ENCODE peak calls at places on chromosome 13, in ten cellular contexts. J is AG09319, K is breast epithelium, M is WTC11, Y is PC-3, O is uterus, Z is K562, H is neural progenitor cell, R is adrenal gland, G is kidney. T is an unnamed sample.

GRCh38 chr13:36665630-36666029 is 8.2 kb upstream of the SERTM1 start:
- DNase-seq in J (no peak), K (no peak), M (no peak), Y (no peak), O (no peak), Z (no peak), H (no peak), R (no peak), G (no peak), T (no peak)

GRCh38 chr13:104114111-104114510 is 1047.9 kb upstream of the SLC10A2 start:
- DNase-seq in J (no peak), K (no peak), M (no peak), Y (no peak), O (no peak), Z (no peak), H (no peak), R (no peak), G (no peak), T (no peak)

GRCh38 chr13:24887759-24888158 is 123.8 kb downstream of the RNF17 start:
- DNase-seq in J (no peak), K (no peak), M (no peak), Y (no peak), O (no peak), Z (no peak), H (no peak), R (no peak), G (no peak), T (no peak)

GRCh38 chr13:58191754-58192153 is 560.2 kb downstream of the PCDH17 start:
- DNase-seq in J (no peak), K (no peak), M (no peak), Y (no peak), O (no peak), Z (no peak), H (no peak), R (no peak), G (no peak), T (no peak)

GRCh38 chr13:23455401-23456185 is 22.1 kb upstream of the SACS start:
- DNase-seq in J (no peak), K (no peak), M (no peak), Y (no peak), O (no peak), Z (no peak), H (no peak), R (no peak), G (no peak), T (peak)

GRCh38 chr13:107209811-107210210 is 641.9 kb upstream of the ARGLU1 start:
- DNase-seq in J (no peak), K (no peak), M (no peak), Y (peak), O (no peak), Z (no peak), H (no peak), R (no peak), G (no peak), T (no peak)

GRCh38 chr13:86870388-86870966 is 800.7 kb upstream of the SLITRK5 start:
- DNase-seq in J (no peak), K (no peak), M (no peak), Y (peak), O (no peak), Z (no peak), H (peak), R (no peak), G (no peak), T (peak)

GRCh38 chr13:87087741-87088140 is 583.4 kb upstream of the SLITRK5 start:
- DNase-seq in J (no peak), K (no peak), M (no peak), Y (no peak), O (no peak), Z (no peak), H (no peak), R (no peak), G (no peak), T (no peak)

GRCh38 chr13:108948269-108948671 is 318.9 kb downstream of the MYO16 start:
- DNase-seq in J (no peak), K (no peak), M (no peak), Y (peak), O (no peak), Z (no peak), H (no peak), R (no peak), G (no peak), T (peak)

GRCh38 chr13:78430166-78430791 is 173.1 kb downstream of the POU4F1 start:
- DNase-seq in J (no peak), K (no peak), M (no peak), Y (no peak), O (no peak), Z (no peak), H (peak), R (no peak), G (no peak), T (no peak)

GRCh38 chr13:40116008-40116407 is 460.5 kb downstream of the COG6 start:
- DNase-seq in J (no peak), K (no peak), M (no peak), Y (peak), O (peak), Z (peak), H (no peak), R (peak), G (no peak), T (peak)

GRCh38 chr13:34886987-34887386 is 55.1 kb upstream of the NBEA start:
- DNase-seq in J (no peak), K (no peak), M (no peak), Y (peak), O (no peak), Z (no peak), H (no peak), R (no peak), G (no peak), T (peak)

GRCh38 chr13:99374994-99375805 is 68.0 kb upstream of the GPR183 start:
- DNase-seq in J (no peak), K (no peak), M (no peak), Y (no peak), O (no peak), Z (no peak), H (no peak), R (no peak), G (peak), T (no peak)

GRCh38 chr13:112067871-112068305 is 939 bp downstream of the SOX1 start:
- DNase-seq in J (no peak), K (no peak), M (peak), Y (no peak), O (no peak), Z (no peak), H (peak), R (no peak), G (no peak), T (no peak)

GRCh38 chr13:91017031-91017668 is 330.3 kb upstream of the MIR17HG start:
- DNase-seq in J (no peak), K (no peak), M (peak), Y (peak), O (no peak), Z (peak), H (peak), R (peak), G (no peak), T (peak)

GRCh38 chr13:41691276-41691675 is 233.9 kb downstream of the RGCC start:
- DNase-seq in J (no peak), K (no peak), M (no peak), Y (no peak), O (no peak), Z (no peak), H (no peak), R (no peak), G (no peak), T (peak)

GRCh38 chr13:106357198-106357597 is 178.3 kb downstream of the EFNB2 start:
- DNase-seq in J (no peak), K (no peak), M (no peak), Y (no peak), O (no peak), Z (no peak), H (peak), R (no peak), G (no peak), T (no peak)

GRCh38 chr13:54144809-54145208 is 1116.2 kb downstream of the OLFM4 start:
- DNase-seq in J (no peak), K (no peak), M (no peak), Y (no peak), O (no peak), Z (no peak), H (peak), R (no peak), G (no peak), T (no peak)

GRCh38 chr13:76512676-76513277 is 373.4 kb downstream of the KCTD12 start:
- DNase-seq in J (peak), K (no peak), M (no peak), Y (peak), O (no peak), Z (no peak), H (no peak), R (no peak), G (no peak), T (peak)

GRCh38 chr13:29855009-29855408 is 4.6 kb upstream of the UBL3 start:
- DNase-seq in J (no peak), K (no peak), M (no peak), Y (no peak), O (no peak), Z (no peak), H (no peak), R (no peak), G (no peak), T (peak)

GRCh38 chr13:62357887-62358645 is 942.4 kb upstream of the PCDH20 start:
- DNase-seq in J (peak), K (no peak), M (peak), Y (peak), O (no peak), Z (no peak), H (peak), R (no peak), G (no peak), T (peak)

GRCh38 chr13:32824671-32825070 is 191.6 kb upstream of the KL start:
- DNase-seq in J (no peak), K (no peak), M (no peak), Y (peak), O (no peak), Z (no peak), H (peak), R (no peak), G (no peak), T (peak)

GRCh38 chr13:58953638-58954037 is 1210.1 kb downstream of the DIAPH3 start:
- DNase-seq in J (no peak), K (no peak), M (no peak), Y (no peak), O (no peak), Z (no peak), H (no peak), R (no peak), G (no peak), T (no peak)

GRCh38 chr13:99264053-99264452 is 5.9 kb upstream of the GPR18 start:
- DNase-seq in J (no peak), K (no peak), M (no peak), Y (no peak), O (no peak), Z (no peak), H (no peak), R (no peak), G (no peak), T (no peak)

GRCh38 chr13:34035676-34036325 is 217.9 kb downstream of the RFC3 start:
- DNase-seq in J (no peak), K (no peak), M (no peak), Y (peak), O (no peak), Z (no peak), H (no peak), R (peak), G (no peak), T (peak)

GRCh38 chr13:37752156-37752555 is 117.4 kb downstream of the TRPC4 start:
- DNase-seq in J (no peak), K (no peak), M (no peak), Y (no peak), O (no peak), Z (no peak), H (no peak), R (no peak), G (no peak), T (no peak)

GRCh38 chr13:32905063-32905863 is 111.0 kb upstream of the KL start:
- DNase-seq in J (no peak), K (no peak), M (no peak), Y (peak), O (no peak), Z (no peak), H (no peak), R (no peak), G (no peak), T (peak)

GRCh38 chr13:50208826-50209335 is 193.6 kb downstream of the KCNRG start:
- DNase-seq in J (no peak), K (no peak), M (peak), Y (peak), O (no peak), Z (peak), H (peak), R (peak), G (peak), T (peak)

GRCh38 chr13:50215389-50215788 is 200.1 kb downstream of the KCNRG start:
- DNase-seq in J (no peak), K (no peak), M (no peak), Y (no peak), O (no peak), Z (no peak), H (no peak), R (no peak), G (no peak), T (no peak)

GRCh38 chr13:50214514-50214913 is 199.3 kb downstream of the KCNRG start:
- DNase-seq in J (no peak), K (no peak), M (no peak), Y (peak), O (no peak), Z (no peak), H (no peak), R (no peak), G (no peak), T (no peak)

GRCh38 chr13:50213526-50213925 is 198.3 kb downstream of the KCNRG start:
- DNase-seq in J (no peak), K (no peak), M (no peak), Y (no peak), O (no peak), Z (no peak), H (no peak), R (no peak), G (no peak), T (no peak)

GRCh38 chr13:50209646-50210045 is 194.4 kb downstream of the KCNRG start:
- DNase-seq in J (no peak), K (no peak), M (no peak), Y (no peak), O (no peak), Z (no peak), H (no peak), R (no peak), G (no peak), T (no peak)
- TF ChIP-seq CTCF in J (no peak), K (no peak), M (no peak), Y (no peak), O (no peak), Z (no peak), H (no peak), R (no peak), G (no peak), T (no peak)

GRCh38 chr13:60164490-60164889 is 762 bp upstream of the DIAPH3 start:
- DNase-seq in J (no peak), K (no peak), M (no peak), Y (peak), O (no peak), Z (no peak), H (peak), R (no peak), G (no peak), T (peak)

GRCh38 chr13:60165391-60166099 is 1.8 kb upstream of the DIAPH3 start:
- DNase-seq in J (no peak), K (no peak), M (no peak), Y (no peak), O (no peak), Z (peak), H (no peak), R (no peak), G (no peak), T (peak)

GRCh38 chr13:60167121-60167520 is 3.4 kb upstream of the DIAPH3 start:
- DNase-seq in J (no peak), K (no peak), M (no peak), Y (no peak), O (no peak), Z (no peak), H (no peak), R (no peak), G (no peak), T (no peak)

GRCh38 chr13:60162096-60162495 is 1.6 kb downstream of the DIAPH3 start:
- DNase-seq in J (no peak), K (no peak), M (no peak), Y (no peak), O (no peak), Z (no peak), H (no peak), R (no peak), G (no peak), T (peak)

DNA sequence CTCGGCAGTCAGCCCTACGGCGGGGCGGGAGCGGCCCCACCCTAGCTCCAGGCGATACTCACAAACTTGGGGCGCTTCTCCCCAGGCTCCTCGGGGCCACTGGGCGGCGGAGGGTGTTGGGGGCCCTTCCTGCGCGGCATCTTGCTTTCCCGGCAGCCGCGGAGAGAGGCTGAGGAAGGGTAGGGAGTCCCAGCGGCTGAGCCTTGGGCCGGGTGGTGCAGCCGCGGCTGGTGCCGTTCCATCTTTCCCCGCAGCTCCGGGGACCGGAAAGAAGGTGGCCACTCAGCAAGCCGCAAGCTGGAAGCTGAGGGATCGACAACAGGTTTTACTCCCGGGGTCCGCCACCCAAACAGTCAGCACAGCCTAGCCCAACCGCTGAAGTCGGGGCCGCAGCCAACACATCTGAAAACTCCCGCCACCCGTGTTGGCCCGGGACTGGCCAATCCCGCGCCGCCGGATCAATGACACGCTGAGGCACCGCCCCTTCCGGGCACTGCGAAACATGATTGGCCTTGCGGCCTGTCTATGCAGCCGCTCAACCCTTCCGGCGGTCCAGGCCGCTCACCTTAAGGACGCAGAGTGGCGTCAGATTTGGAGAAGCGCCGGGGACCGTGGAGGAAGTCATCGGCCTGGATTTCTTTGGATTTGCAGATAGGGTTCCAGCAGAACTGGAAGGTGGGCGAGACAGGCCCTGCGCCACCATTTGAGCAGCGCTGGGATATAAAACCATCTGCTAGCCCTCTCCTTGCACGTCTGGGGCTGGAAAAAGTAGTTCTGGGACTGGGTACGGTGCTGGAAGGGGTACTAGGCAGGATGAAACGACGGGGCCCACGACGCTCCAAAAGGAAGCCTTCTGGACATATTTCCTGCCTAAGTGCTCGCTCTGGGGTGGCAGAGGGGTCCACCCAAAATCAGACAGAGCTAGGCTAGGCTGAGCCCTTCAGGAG is at the start of gene DIAPH3:
- DNase-seq in J (peak), K (peak), M (peak), Y (peak), O (peak), Z (peak), H (peak), R (peak), G (peak), T (peak)
- TF ChIP-seq CTCF in J (no peak), K (no peak), M (no peak), Y (no peak), O (no peak), Z (no peak), H (no peak), R (no peak), G (peak), T (no peak)

GRCh38 chr13:26117620-26118019 is 65.8 kb upstream of the SHISA2 start:
- DNase-seq in J (no peak), K (no peak), M (no peak), Y (no peak), O (no peak), Z (no peak), H (no peak), R (no peak), G (no peak), T (no peak)

GRCh38 chr13:26111797-26112196 is 60.0 kb upstream of the SHISA2 start:
- DNase-seq in J (no peak), K (no peak), M (no peak), Y (no peak), O (no peak), Z (no peak), H (no peak), R (no peak), G (no peak), T (no peak)

GRCh38 chr13:26112843-26113242 is 61.0 kb upstream of the SHISA2 start:
- DNase-seq in J (no peak), K (no peak), M (no peak), Y (peak), O (no peak), Z (no peak), H (peak), R (no peak), G (no peak), T (peak)
- TF ChIP-seq CTCF in J (peak), K (no peak), M (peak), Y (peak), O (no peak), Z (peak), H (peak), R (no peak), G (no peak), T (no peak)

DNA sequence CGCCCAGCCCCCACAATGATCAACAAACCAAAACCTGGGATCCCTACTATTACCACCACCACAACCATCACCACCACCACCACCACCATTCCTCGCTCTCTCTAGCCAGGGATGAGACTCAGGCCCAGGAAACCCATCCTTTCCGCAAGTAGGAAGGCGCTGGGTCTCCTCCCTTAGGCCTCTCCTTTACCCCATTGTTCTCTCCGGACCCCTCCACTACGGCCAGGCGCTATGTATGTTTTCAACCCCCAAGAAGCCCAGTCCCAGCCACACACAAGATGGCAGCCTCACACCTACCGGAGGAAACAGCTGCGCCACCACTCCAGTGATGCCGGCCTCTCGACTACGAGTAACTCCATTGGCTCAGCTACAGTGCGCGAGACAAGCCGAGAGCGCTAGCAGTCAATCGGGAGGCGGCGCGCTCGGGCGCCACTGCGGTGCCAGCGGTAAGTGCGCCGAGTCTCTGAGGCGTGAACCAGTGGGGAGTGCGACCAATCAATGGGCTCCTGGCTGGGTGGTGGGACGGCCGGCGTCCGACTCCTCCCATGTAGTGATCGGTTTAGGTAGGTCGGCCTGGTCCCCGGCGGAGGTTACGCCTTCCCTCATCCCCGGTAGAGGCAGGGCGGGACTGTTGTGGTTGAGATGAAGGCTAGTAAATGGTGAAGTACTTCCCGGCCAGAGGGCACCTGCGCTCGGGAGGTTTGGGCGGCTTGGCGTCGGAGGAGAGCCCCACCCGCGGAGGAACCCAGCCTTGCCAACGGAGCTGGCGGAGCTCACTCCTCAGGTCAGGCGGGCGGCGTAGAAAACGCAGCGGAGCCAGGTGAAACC is at the start of the genes CAB39L and SETDB2:
- DNase-seq in J (peak), K (peak), M (peak), Y (peak), O (peak), Z (peak), H (peak), R (peak), G (peak), T (peak)
- TF ChIP-seq CTCF in J (peak), K (peak), M (no peak), Y (no peak), O (peak), Z (peak), H (peak), R (peak), G (peak), T (peak)

DNA sequence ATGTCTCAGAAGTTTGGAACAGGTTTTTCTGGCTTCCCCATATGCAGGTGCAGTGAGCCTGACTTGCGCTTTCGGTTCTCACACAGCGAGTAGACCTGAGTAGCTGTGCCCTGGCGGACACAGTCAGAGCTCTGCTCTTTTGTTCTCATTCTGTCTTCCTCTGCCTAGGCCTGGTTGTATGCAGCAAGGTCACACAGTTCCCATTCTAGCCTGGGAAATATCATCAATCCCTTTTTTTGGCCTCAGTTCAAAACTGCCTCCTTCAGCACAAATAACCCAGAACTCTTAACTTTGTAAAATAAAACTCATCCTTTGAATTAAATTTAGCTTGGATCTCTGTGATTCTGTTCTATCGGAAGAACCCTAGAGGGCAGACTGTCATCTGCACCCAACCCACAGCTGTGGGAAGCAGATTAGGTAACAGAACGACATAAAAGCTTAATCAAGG is 10.2 kb downstream of the OXGR1 start:
- DNase-seq in J (no peak), K (peak), M (peak), Y (peak), O (peak), Z (peak), H (peak), R (peak), G (peak), T (peak)
- TF ChIP-seq CTCF in J (no peak), K (peak), M (no peak), Y (peak), O (peak), Z (no peak), H (peak), R (peak), G (no peak), T (peak)

T was measured in epithelial cell of esophagus.